ENCODE peak calls at places on chromosomes 11 and 22, in seven cellular contexts. B is IMR-90; M is mesendoderm; Q is fibroblast of lung; K is esophagus squamous epithelium; P is CD4-positive, alpha-beta memory T cell; R is PC-9. S is an unnamed sample.

GRCh38 chr11:66289548-66290331 is 797 bp upstream of the YIF1A start:
- DNase-seq in Q (no peak), R (no peak), K (no peak), M (peak; percentile 94), P (no peak), B (no peak), S (no peak)

GRCh38 chr22:39300198-39300830 is 19.1 kb downstream of the RPL3 start:
- DNase-seq in Q (no peak), R (peak; percentile 71), K (no peak), B (no peak), M (peak; percentile 64), P (no peak), S (no peak)

GRCh38 chr11:88420165-88420781 is 82.7 kb upstream of the CTSC start:
- DNase-seq in K (no peak), Q (peak; percentile 55), M (no peak), B (peak; percentile 78), P (no peak), R (no peak), S (no peak)

GRCh38 chr11:61902313-61902712 is 11.0 kb upstream of the FADS3 start:
- DNase-seq in K (no peak), Q (no peak), P (no peak), B (no peak), M (no peak), R (no peak), S (no peak)

GRCh38 chr11:126313826-126314225 is 10.0 kb downstream of the DCPS start:
- DNase-seq in M (no peak), Q (no peak), P (no peak), K (no peak), R (no peak), B (no peak), S (no peak)

GRCh38 chr11:15711311-15711710 is 596.6 kb downstream of the INSC start:
- DNase-seq in Q (no peak), R (no peak), P (no peak), M (peak; percentile 72), K (no peak), B (no peak), S (no peak)

GRCh38 chr11:18312663-18313420 is 9.1 kb downstream of the HPS5 start:
- DNase-seq in K (no peak), Q (peak; percentile 83), M (no peak), R (peak; percentile 85), B (peak; percentile 44), P (no peak), S (no peak)

GRCh38 chr22:49962012-49962750 is 1.6 kb downstream of the PIM3 start:
- DNase-seq in Q (peak; percentile 91), P (peak; percentile 96), M (peak; percentile 92), K (no peak), R (peak; percentile 86), B (peak; percentile 93), S (peak; percentile 88)

GRCh38 chr22:46674367-46674781 is 54.2 kb downstream of the GRAMD4 start:
- DNase-seq in Q (no peak), R (no peak), K (peak; percentile 23), B (no peak), M (no peak), P (peak; percentile 98), S (peak; percentile 78)

GRCh38 chr11:114746013-114746412 is 67.7 kb downstream of the NXPE2 start:
- DNase-seq in Q (no peak), P (no peak), R (no peak), M (no peak), K (no peak), B (no peak), S (no peak)

GRCh38 chr11:20596629-20597129 is 2.7 kb upstream of the SLC6A5 start:
- DNase-seq in B (no peak), P (no peak), R (no peak), Q (no peak), K (no peak), M (peak; percentile 71), S (no peak)

GRCh38 chr11:43833657-43834073 is 47.0 kb upstream of the ALKBH3 start:
- DNase-seq in P (no peak), B (peak; percentile 90), K (no peak), M (peak; percentile 22), R (no peak), Q (peak; percentile 35), S (no peak)

GRCh38 chr11:9616042-9616640 is 42.7 kb downstream of the WEE1 start:
- DNase-seq in R (no peak), B (peak; percentile 59), Q (peak; percentile 40), P (no peak), M (no peak), K (no peak), S (no peak)

GRCh38 chr11:113159967-113160621 is 154.3 kb upstream of the TTC12 start:
- DNase-seq in P (no peak), M (no peak), R (no peak), Q (no peak), B (no peak), K (no peak), S (no peak)

DNA sequence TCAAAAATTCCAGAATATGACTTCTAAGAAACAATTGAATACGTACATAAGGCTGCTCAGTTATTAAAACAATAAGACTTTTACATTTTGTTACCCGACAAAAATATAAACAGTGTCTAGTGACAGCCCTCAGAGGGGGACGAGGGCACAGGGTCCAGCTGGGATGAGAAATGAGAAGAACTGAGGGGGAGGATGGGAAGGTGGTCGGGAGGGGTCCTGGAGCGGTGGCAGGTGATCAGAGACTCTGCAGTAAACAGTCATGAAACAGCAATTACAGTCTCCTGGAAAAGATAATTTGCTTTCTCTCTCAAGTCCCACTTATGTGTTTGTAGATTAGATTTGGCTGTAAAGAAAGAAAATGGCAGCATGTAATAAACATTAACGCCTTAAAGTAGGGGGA is 56.0 kb downstream of the PACSIN2 start:
- DNase-seq in K (no peak), M (no peak), P (no peak), R (no peak), Q (no peak), B (no peak), S (no peak)
- H3K4me3 ChIP-seq in K (no peak overlapping the region), M (no peak overlapping the region), P (no peak overlapping the region), R (peak overlapping the region; percentile 39), Q (no peak overlapping the region), B (no peak overlapping the region), S (no peak overlapping the region)

DNA sequence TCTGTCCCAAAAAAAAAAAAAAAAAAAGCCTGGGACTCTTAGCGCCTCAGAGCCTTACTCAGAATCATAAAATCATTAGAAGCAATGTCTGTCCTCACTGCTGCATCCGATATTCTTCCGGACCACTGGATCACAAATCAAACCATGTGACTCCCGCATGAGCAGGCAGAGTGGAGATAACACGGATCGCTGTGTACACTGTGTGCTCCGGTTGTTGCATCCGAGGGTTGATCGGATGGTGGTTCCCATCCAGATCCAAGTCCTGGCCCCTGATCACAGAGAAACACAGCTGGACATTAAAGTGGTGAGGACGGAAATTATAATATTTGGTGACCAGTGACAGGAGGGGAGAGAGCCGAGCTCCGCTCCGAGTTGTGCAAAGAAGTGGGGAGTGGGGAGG is 9.7 kb upstream of the TXNRD2 start:
- DNase-seq in R (no peak), B (no peak), Q (no peak), P (no peak), M (no peak), K (no peak), S (no peak)
- H3K4me1 ChIP-seq in R (no peaks in the 10 kb centered on the region), B (peaks cover 21% of the 10 kb centered on the region), Q (peaks cover 21% of the 10 kb centered on the region), P (peaks cover 15% of the 10 kb centered on the region), M (no peaks in the 10 kb centered on the region), K (peaks cover 10% of the 10 kb centered on the region), S (no peaks in the 10 kb centered on the region)

DNA sequence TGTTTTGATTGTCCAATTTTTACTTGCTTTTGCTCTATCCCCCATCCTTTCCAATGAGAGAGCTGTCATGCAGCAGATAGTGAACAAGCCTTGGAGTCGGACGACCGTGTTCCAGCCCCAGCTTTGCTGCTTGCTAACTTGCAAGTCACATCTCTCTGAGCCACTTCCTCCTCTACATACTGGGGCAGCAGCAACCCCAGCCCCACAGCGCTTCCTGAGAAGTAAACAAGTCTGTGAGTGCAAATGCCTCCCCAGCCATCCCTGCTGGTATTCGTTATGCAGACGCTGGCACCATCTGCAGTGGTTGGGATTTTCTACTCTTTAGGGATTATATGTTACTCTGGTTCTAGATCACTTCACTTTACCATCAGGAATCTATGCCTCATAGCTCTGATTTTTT is 35.0 kb downstream of the TPBGL start:
- DNase-seq in Q (no peak), M (peak; percentile 48), R (no peak), P (peak; percentile 79), B (peak; percentile 13), K (peak; percentile 24), S (peak; percentile 15)
- H3K27ac ChIP-seq in Q (no peak overlapping the region), M (no peak overlapping the region), R (no peak overlapping the region), P (peak overlapping the region; percentile 56), B (no peak overlapping the region), K (no peak overlapping the region), S (peak overlapping the region; percentile 65)

DNA sequence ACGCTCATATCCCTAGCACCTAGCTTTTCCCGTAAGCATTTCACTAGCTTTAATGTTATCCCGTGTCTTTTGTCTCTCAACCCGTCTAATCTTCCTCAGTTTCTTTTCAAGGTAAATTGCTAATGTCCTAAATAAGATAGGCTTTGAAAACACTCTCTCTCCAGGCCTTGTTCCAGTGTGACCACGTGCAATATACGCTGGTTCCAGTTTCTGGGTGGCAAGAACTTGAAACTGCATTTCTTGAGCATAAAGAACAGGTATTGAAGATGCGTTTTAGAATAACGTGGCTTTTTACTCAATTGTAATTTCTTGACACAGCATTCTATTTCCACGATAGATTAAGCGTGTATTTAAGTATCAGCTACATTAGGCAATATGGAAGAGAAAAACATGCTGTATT is 1.1 kb downstream of the CDC45 start:
- DNase-seq in Q (no peak), M (no peak), R (no peak), K (no peak), B (no peak), P (no peak), S (no peak)
- H3K4me3 ChIP-seq in Q (peak overlapping the region; percentile 79), M (peak overlapping the region; percentile 84), R (peak overlapping the region; percentile 75), K (no peak overlapping the region), B (no peak overlapping the region), P (no peak overlapping the region), S (no peak overlapping the region)

GRCh38 chr11:96211433-96211832 is 131.6 kb downstream of the MAML2 start:
- DNase-seq in M (peak; percentile 38), K (no peak), P (no peak), R (no peak), Q (no peak), B (no peak), S (no peak)
- H3K4me1 ChIP-seq in M (peaks cover 10% of the 10 kb centered on the region), K (peaks cover 17% of the 10 kb centered on the region), P (peaks cover 96% of the 10 kb centered on the region), R (peaks cover 60% of the 10 kb centered on the region), Q (peaks cover 28% of the 10 kb centered on the region), B (peaks cover 32% of the 10 kb centered on the region), S (peaks cover 65% of the 10 kb centered on the region)

DNA sequence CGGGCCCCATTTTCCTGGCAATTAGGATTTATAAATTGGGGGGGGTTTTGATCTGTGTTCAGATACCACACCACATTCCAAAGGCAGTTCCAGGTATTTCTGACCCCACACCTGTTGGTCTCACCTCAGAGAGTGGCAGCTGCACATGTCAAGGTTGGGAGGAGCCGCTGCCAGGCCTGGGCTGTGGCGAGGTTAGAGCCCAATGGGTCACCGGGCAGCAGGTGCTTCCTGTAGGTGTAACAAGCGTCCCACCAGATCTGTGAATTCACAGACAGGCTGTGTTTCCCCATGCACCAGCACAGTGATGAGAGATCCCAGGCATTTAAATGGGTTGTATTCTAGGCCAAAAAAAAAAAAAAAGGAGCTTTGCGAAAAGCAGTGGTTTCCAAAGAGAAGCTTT is 58.6 kb downstream of the CABIN1 start:
- DNase-seq in M (no peak), B (no peak), R (no peak), Q (no peak), P (no peak), K (no peak), S (no peak)
- H3K27ac ChIP-seq in M (no peak overlapping the region), B (no peak overlapping the region), R (no peak overlapping the region), Q (no peak overlapping the region), P (no peak overlapping the region), K (no peak overlapping the region), S (no peak overlapping the region)